ENCODE peak calls at places on chromosomes 4 and X, in four cellular contexts. X is HepG2, V is K562, Z is GM12878. S is an unnamed sample.

GRCh38 chr4:184596617-184597185 is 52.5 kb downstream of the CASP3 start:
- DNase-seq in X (peak), V (peak), Z (no peak), S (no peak)

GRCh38 chr4:8703857-8704495 is 111.4 kb downstream of the CPZ start:
- DNase-seq in X (no peak), V (no peak), Z (no peak), S (no peak)

GRCh38 chr4:24704152-24704551 is 91.2 kb upstream of the SOD3 start:
- DNase-seq in X (no peak), V (no peak), Z (no peak), S (no peak)

GRCh38 chrX:131316260-131316659 is 27.2 kb upstream of the IGSF1 start:
- DNase-seq in X (no peak), V (no peak), Z (no peak), S (no peak)

GRCh38 chr4:27149541-27150212 is 289.0 kb downstream of the STIM2 start:
- DNase-seq in X (no peak), V (no peak), Z (no peak), S (no peak)

GRCh38 chr4:98641393-98641792 is 17.0 kb downstream of the TSPAN5 start:
- DNase-seq in X (no peak), V (no peak), Z (no peak), S (no peak)

GRCh38 chr4:2962614-2963184 is 507 bp downstream of the NOP14 start:
- DNase-seq in X (peak), V (peak), Z (no peak), S (peak)

GRCh38 chr4:43782391-43782790 is 666.2 kb downstream of the KCTD8 start:
- DNase-seq in X (no peak), V (no peak), Z (no peak), S (no peak)

GRCh38 chr4:82050806-82051205 is 323.0 kb downstream of the HNRNPD start:
- DNase-seq in X (no peak), V (no peak), Z (no peak), S (no peak)

GRCh38 chr4:146379744-146380143 is 142.0 kb downstream of the SLC10A7 start:
- DNase-seq in X (peak), V (no peak), Z (no peak), S (no peak)

GRCh38 chr4:182465979-182466378 is 222.8 kb downstream of the TENM3 start:
- DNase-seq in X (no peak), V (no peak), Z (no peak), S (no peak)

GRCh38 chr4:3331511-3332394 is 38.9 kb downstream of the RGS12 start:
- DNase-seq in X (no peak), V (no peak), Z (no peak), S (no peak)

GRCh38 chrX:63275127-63275526 is 76.0 kb downstream of the SPIN4 start:
- DNase-seq in X (peak), V (peak), Z (peak), S (peak)

GRCh38 chrX:110853610-110854009 is 58.0 kb upstream of the CHRDL1 start:
- DNase-seq in X (no peak), V (peak), Z (no peak), S (peak)

GRCh38 chr4:26055855-26056254 is 141.8 kb downstream of the SMIM20 start:
- DNase-seq in X (no peak), V (no peak), Z (no peak), S (no peak)

GRCh38 chrX:8913665-8914409 is 112.7 kb upstream of the FAM9A start:
- DNase-seq in X (no peak), V (no peak), Z (no peak), S (no peak)

GRCh38 chr4:17168571-17168970 is 270.1 kb upstream of the LDB2 start:
- DNase-seq in X (no peak), V (no peak), Z (no peak), S (peak)
- TF ChIP-seq FOXM1 in X (no peak), V (no peak), Z (no peak), S (no peak)

DNA sequence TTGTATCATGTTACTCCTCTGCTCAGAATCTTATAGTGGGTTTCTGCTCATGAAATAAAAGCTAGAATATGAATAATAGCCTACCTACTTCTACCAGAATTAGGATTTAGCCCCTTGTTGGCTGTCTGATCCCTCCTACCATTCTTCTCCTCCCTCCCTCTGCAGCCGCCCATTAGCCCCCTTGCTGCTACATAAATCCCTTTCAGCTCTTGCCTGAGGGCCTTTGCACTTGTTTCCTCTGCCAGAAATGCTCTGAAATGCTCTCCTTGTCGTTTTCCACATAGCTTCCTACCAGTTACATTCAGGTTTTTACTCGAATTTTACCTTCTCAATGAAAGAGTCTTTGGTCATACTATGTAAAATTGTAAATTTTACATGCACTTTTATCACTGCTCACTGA is 159.2 kb downstream of the ADGRL3 start:
- DNase-seq in X (no peak), V (no peak), Z (no peak), S (no peak)
- TF ChIP-seq FOXK2 in X (no peak), V (no peak), Z (no peak), S (no peak)

GRCh38 chr4:47373729-47374128 is 89.8 kb downstream of the COMMD8 start:
- DNase-seq in X (no peak), V (no peak), Z (no peak), S (no peak)

GRCh38 chr4:47368211-47368610 is 95.3 kb downstream of the COMMD8 start:
- DNase-seq in X (no peak), V (no peak), Z (no peak), S (no peak)

GRCh38 chr4:47373174-47373573 is 90.3 kb downstream of the COMMD8 start:
- DNase-seq in X (no peak), V (no peak), Z (no peak), S (no peak)

GRCh38 chr4:47374477-47374876 is 89.0 kb downstream of the COMMD8 start:
- DNase-seq in X (no peak), V (no peak), Z (no peak), S (no peak)

GRCh38 chr4:47372561-47372960 is 90.9 kb downstream of the COMMD8 start:
- DNase-seq in X (no peak), V (no peak), Z (no peak), S (no peak)
- TF ChIP-seq FOXM1 in X (no peak), V (no peak), Z (no peak), S (no peak)

GRCh38 chr4:985123-985830 is 1.6 kb upstream of the IDUA start:
- DNase-seq in X (peak), V (peak), Z (no peak), S (peak)
- TF ChIP-seq FOXK2 in X (no peak), V (no peak), Z (no peak), S (no peak)

DNA sequence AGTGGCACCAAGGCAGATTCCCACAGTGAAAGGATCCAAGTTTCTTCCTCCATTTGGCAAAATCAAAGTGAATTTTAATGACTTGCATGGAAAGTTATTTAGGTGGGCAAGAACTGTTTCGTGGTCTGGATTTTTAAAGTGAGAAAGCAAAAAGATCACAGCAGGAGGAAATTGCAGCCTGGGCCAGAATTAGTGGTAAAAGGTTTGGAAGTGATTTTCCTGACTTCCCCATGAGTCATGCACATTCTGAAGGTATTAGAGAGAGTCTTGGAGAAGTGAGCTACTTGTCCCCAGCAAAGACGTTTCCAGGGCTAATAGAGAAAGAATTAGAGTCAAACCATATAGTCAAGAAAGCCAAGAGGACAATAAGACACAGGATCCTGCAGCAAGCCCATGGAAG is 207.8 kb downstream of the ANTXR2 start:
- DNase-seq in X (no peak), V (no peak), Z (no peak), S (no peak)
- TF ChIP-seq FOXM1 in X (no peak), V (no peak), Z (no peak), S (no peak)

GRCh38 chr4:71260544-71260943 is 78.3 kb upstream of the SLC4A4 start:
- DNase-seq in X (no peak), V (no peak), Z (no peak), S (no peak)
- TF ChIP-seq FOXK2 in X (no peak), V (no peak), Z (no peak), S (no peak)

DNA sequence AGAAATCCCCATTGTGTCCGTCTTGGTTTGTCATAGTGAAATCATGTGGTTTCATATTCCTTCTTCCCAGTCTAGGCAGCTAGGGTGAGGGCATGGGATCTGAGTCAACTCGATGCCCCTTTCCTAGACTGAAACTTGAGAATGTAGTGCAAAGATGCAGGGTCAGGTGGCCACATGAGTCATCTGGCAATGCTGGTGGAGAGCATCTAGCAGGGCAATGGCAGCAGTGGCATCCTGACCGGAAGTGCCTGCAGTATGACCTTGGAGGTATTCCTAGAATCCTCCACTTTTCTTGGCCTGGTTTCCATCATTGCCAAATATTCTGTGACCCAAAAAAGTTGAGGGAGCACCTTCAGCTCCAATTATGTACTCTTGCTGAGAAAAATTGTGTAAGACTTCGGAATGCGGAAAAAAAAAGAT is 39.1 kb upstream of the TMEM184C start:
- DNase-seq in X (peak), V (no peak), Z (no peak), S (no peak)
- TF ChIP-seq FOXM1 in X (no peak), V (no peak), Z (no peak), S (no peak)

GRCh38 chr4:10015140-10015753 is 6.0 kb downstream of the SLC2A9 start:
- DNase-seq in X (no peak), V (no peak), Z (no peak), S (no peak)
- TF ChIP-seq FOXK2 in X (no peak), V (no peak), Z (no peak), S (no peak)

S was measured in HEK293T.